ENCODE peak calls at places on chromosomes 3 and 15, in seven cellular contexts. One of them, this sample, is unnamed.

GRCh38 chr3:102053375-102053989 is 204.2 kb downstream of the NFKBIZ start:
- DNase-seq in transverse colon: no peak
- DNase-seq in stimulated activated naive CD8-positive, alpha-beta T cell treated with anti-CD3 and anti-CD28 coated beads, Interleukin-15, amount 100 ng/mL, for 72 hours: no peak
- DNase-seq in NCI-H1417: no peak
- DNase-seq in HuH-7: no peak
- DNase-seq in small intestine: no peak
- DNase-seq in AG09309: peak; percentile 14
- DNase-seq in this sample: no peak

GRCh38 chr3:182238141-182238540 is 526.4 kb downstream of the SOX2 start:
- DNase-seq in transverse colon: no peak
- DNase-seq in stimulated activated naive CD8-positive, alpha-beta T cell treated with anti-CD3 and anti-CD28 coated beads, Interleukin-15, amount 100 ng/mL, for 72 hours: no peak
- DNase-seq in NCI-H1417: no peak
- DNase-seq in HuH-7: no peak
- DNase-seq in small intestine: no peak
- DNase-seq in AG09309: no peak
- DNase-seq in this sample: no peak

GRCh38 chr3:58045084-58045483 is 36.9 kb downstream of the FLNB start:
- DNase-seq in transverse colon: no peak
- DNase-seq in stimulated activated naive CD8-positive, alpha-beta T cell treated with anti-CD3 and anti-CD28 coated beads, Interleukin-15, amount 100 ng/mL, for 72 hours: no peak
- DNase-seq in NCI-H1417: no peak
- DNase-seq in HuH-7: no peak
- DNase-seq in small intestine: no peak
- DNase-seq in AG09309: no peak
- DNase-seq in this sample: no peak

GRCh38 chr15:31867536-31868442 is 162.5 kb upstream of the CHRNA7 start:
- DNase-seq in transverse colon: peak; percentile 64
- DNase-seq in stimulated activated naive CD8-positive, alpha-beta T cell treated with anti-CD3 and anti-CD28 coated beads, Interleukin-15, amount 100 ng/mL, for 72 hours: peak; percentile 52
- DNase-seq in NCI-H1417: peak; percentile 74
- DNase-seq in HuH-7: peak; percentile 58
- DNase-seq in small intestine: peak; percentile 54
- DNase-seq in AG09309: no peak
- DNase-seq in this sample: peak; percentile 18

GRCh38 chr3:143597774-143598652 is 250.3 kb downstream of the SLC9A9 start:
- DNase-seq in transverse colon: no peak
- DNase-seq in stimulated activated naive CD8-positive, alpha-beta T cell treated with anti-CD3 and anti-CD28 coated beads, Interleukin-15, amount 100 ng/mL, for 72 hours: no peak
- DNase-seq in NCI-H1417: peak; percentile 92
- DNase-seq in HuH-7: no peak
- DNase-seq in small intestine: no peak
- DNase-seq in AG09309: no peak
- DNase-seq in this sample: no peak

GRCh38 chr3:29720660-29721059 is 439.8 kb downstream of the RBMS3 start:
- DNase-seq in transverse colon: no peak
- DNase-seq in stimulated activated naive CD8-positive, alpha-beta T cell treated with anti-CD3 and anti-CD28 coated beads, Interleukin-15, amount 100 ng/mL, for 72 hours: no peak
- DNase-seq in NCI-H1417: peak; percentile 70
- DNase-seq in HuH-7: no peak
- DNase-seq in small intestine: no peak
- DNase-seq in AG09309: no peak
- DNase-seq in this sample: no peak

GRCh38 chr3:43190682-43191081 is 84.8 kb upstream of the POMGNT2 start:
- DNase-seq in transverse colon: no peak
- DNase-seq in stimulated activated naive CD8-positive, alpha-beta T cell treated with anti-CD3 and anti-CD28 coated beads, Interleukin-15, amount 100 ng/mL, for 72 hours: no peak
- DNase-seq in NCI-H1417: no peak
- DNase-seq in HuH-7: no peak
- DNase-seq in small intestine: peak; percentile 39
- DNase-seq in AG09309: peak; percentile 98
- DNase-seq in this sample: no peak

GRCh38 chr15:83999396-84000120 is 236.0 kb upstream of the GOLGA6L4 start:
- DNase-seq in transverse colon: no peak
- DNase-seq in stimulated activated naive CD8-positive, alpha-beta T cell treated with anti-CD3 and anti-CD28 coated beads, Interleukin-15, amount 100 ng/mL, for 72 hours: no peak
- DNase-seq in NCI-H1417: no peak
- DNase-seq in HuH-7: no peak
- DNase-seq in small intestine: no peak
- DNase-seq in AG09309: no peak
- DNase-seq in this sample: no peak

GRCh38 chr3:170137971-170138370 is 43.6 kb downstream of the PHC3 start:
- DNase-seq in transverse colon: no peak
- DNase-seq in stimulated activated naive CD8-positive, alpha-beta T cell treated with anti-CD3 and anti-CD28 coated beads, Interleukin-15, amount 100 ng/mL, for 72 hours: no peak
- DNase-seq in NCI-H1417: no peak
- DNase-seq in HuH-7: no peak
- DNase-seq in small intestine: no peak
- DNase-seq in AG09309: no peak
- DNase-seq in this sample: no peak

GRCh38 chr3:27681249-27681748 is 40.8 kb downstream of the EOMES start:
- DNase-seq in transverse colon: no peak
- DNase-seq in stimulated activated naive CD8-positive, alpha-beta T cell treated with anti-CD3 and anti-CD28 coated beads, Interleukin-15, amount 100 ng/mL, for 72 hours: peak; percentile 24
- DNase-seq in NCI-H1417: peak; percentile 80
- DNase-seq in HuH-7: peak; percentile 55
- DNase-seq in small intestine: peak; percentile 86
- DNase-seq in AG09309: peak; percentile 82
- DNase-seq in this sample: peak; percentile 35

GRCh38 chr3:53842436-53843194 is 3.6 kb downstream of the CHDH start:
- DNase-seq in transverse colon: peak; percentile 79
- DNase-seq in stimulated activated naive CD8-positive, alpha-beta T cell treated with anti-CD3 and anti-CD28 coated beads, Interleukin-15, amount 100 ng/mL, for 72 hours: no peak
- DNase-seq in NCI-H1417: peak; percentile 18
- DNase-seq in HuH-7: peak; percentile 66
- DNase-seq in small intestine: peak; percentile 89
- DNase-seq in AG09309: no peak
- DNase-seq in this sample: no peak

GRCh38 chr3:138284957-138285477 is 44.6 kb downstream of the NME9 start:
- DNase-seq in transverse colon: no peak
- DNase-seq in stimulated activated naive CD8-positive, alpha-beta T cell treated with anti-CD3 and anti-CD28 coated beads, Interleukin-15, amount 100 ng/mL, for 72 hours: no peak
- DNase-seq in NCI-H1417: no peak
- DNase-seq in HuH-7: no peak
- DNase-seq in small intestine: no peak
- DNase-seq in AG09309: no peak
- DNase-seq in this sample: no peak